ENCODE peak calls at places on chromosome 9, in eight cellular contexts. R, W, T, N, U, J, B and D are unnamed samples.

GRCh38 chr9:89483592-89484474 is 14.1 kb downstream of the SEMA4D start:
- DNase-seq in U (peak; percentile 66), J (no peak), B (no peak), R (no peak), W (no peak), N (no peak), T (no peak), D (no peak)

GRCh38 chr9:121319394-121319780 is 50.7 kb downstream of the STOM start:
- DNase-seq in W (no peak), J (no peak), U (no peak), T (no peak), N (peak; percentile 44), R (no peak), B (no peak), D (peak; percentile 53)

GRCh38 chr9:102434545-102434944 is 560.6 kb upstream of the CYLC2 start:
- DNase-seq in T (no peak), B (no peak), J (no peak), U (no peak), N (no peak), R (no peak), W (no peak), D (no peak)

GRCh38 chr9:116175616-116176015 is 22.0 kb downstream of the PAPPA start:
- DNase-seq in T (no peak), J (no peak), U (no peak), R (no peak), B (no peak), N (no peak), W (no peak), D (no peak)

GRCh38 chr9:125750656-125751035 is 3.5 kb downstream of the PBX3 start:
- DNase-seq in J (no peak), U (no peak), T (no peak), W (no peak), R (no peak), B (no peak), N (no peak), D (no peak)

GRCh38 chr9:13863112-13863511 is 450.8 kb downstream of the NFIB start:
- DNase-seq in R (no peak), N (no peak), J (no peak), T (no peak), W (peak; percentile 60), U (peak; percentile 8), B (peak; percentile 46), D (peak; percentile 90)

GRCh38 chr9:21836437-21837161 is 34.2 kb downstream of the MTAP start:
- DNase-seq in B (no peak), R (no peak), U (no peak), T (peak; percentile 34), N (no peak), W (no peak), J (no peak), D (no peak)

GRCh38 chr9:98455957-98456621 is 200.6 kb upstream of the TBC1D2 start:
- DNase-seq in B (no peak), R (no peak), W (no peak), T (no peak), U (no peak), J (no peak), N (no peak), D (no peak)

GRCh38 chr9:107216331-107216730 is 66.7 kb upstream of the RAD23B start:
- DNase-seq in N (no peak), B (no peak), R (no peak), J (no peak), W (no peak), U (no peak), T (no peak), D (no peak)

GRCh38 chr9:132673355-132673754 is 3.1 kb downstream of the GTF3C4 start:
- DNase-seq in W (no peak), T (peak; percentile 64), B (no peak), N (no peak), J (peak; percentile 30), R (peak; percentile 68), U (no peak), D (no peak)

GRCh38 chr9:87850405-87850804 is 32.3 kb upstream of the SPATA31E1 start:
- DNase-seq in J (no peak), W (no peak), N (no peak), U (no peak), T (no peak), B (no peak), R (no peak), D (no peak)

GRCh38 chr9:91245432-91246313 is 116.0 kb downstream of the AUH start:
- DNase-seq in N (no peak), R (peak; percentile 15), J (peak; percentile 12), B (no peak), W (no peak), T (no peak), U (no peak), D (no peak)

GRCh38 chr9:124590886-124591641 is 83.9 kb upstream of the NR5A1 start:
- DNase-seq in R (no peak), W (no peak), N (no peak), U (peak; percentile 39), B (no peak), T (no peak), J (no peak), D (no peak)

GRCh38 chr9:79604921-79605562 is 33.3 kb downstream of the TLE4 start:
- DNase-seq in N (no peak), J (no peak), W (no peak), R (no peak), U (no peak), B (no peak), T (no peak), D (no peak)

GRCh38 chr9:135070198-135070951 is 17.1 kb upstream of the OLFM1 start:
- DNase-seq in W (no peak), R (no peak), B (no peak), J (no peak), T (no peak), N (peak; percentile 45), U (peak; percentile 1), D (peak; percentile 48)

GRCh38 chr9:38211002-38211401 is 142.0 kb upstream of the SHB start:
- DNase-seq in R (no peak), T (no peak), N (no peak), B (no peak), W (no peak), U (no peak), J (no peak), D (no peak)

GRCh38 chr9:120477534-120478001 is 102.4 kb downstream of the CDK5RAP2 start:
- DNase-seq in T (peak; percentile 11), U (peak; percentile 53), W (peak; percentile 48), N (peak; percentile 71), J (peak; percentile 66), B (peak; percentile 79), R (peak; percentile 54), D (peak; percentile 68)

GRCh38 chr9:17480966-17481365 is 97.9 kb upstream of the SH3GL2 start:
- DNase-seq in B (no peak), R (no peak), N (peak; percentile 41), W (peak; percentile 5), T (no peak), U (no peak), J (no peak), D (peak; percentile 51)

GRCh38 chr9:127083133-127083532 is 39.3 kb downstream of the ANGPTL2 start:
- DNase-seq in B (no peak), W (no peak), N (no peak), T (no peak), U (no peak), R (no peak), J (no peak), D (peak; percentile 41)
- TF ChIP-seq EP300 in B (no peak), W (no peak), N (no peak), T (no peak), U (no peak), R (no peak), J (no peak), D (no peak)

DNA sequence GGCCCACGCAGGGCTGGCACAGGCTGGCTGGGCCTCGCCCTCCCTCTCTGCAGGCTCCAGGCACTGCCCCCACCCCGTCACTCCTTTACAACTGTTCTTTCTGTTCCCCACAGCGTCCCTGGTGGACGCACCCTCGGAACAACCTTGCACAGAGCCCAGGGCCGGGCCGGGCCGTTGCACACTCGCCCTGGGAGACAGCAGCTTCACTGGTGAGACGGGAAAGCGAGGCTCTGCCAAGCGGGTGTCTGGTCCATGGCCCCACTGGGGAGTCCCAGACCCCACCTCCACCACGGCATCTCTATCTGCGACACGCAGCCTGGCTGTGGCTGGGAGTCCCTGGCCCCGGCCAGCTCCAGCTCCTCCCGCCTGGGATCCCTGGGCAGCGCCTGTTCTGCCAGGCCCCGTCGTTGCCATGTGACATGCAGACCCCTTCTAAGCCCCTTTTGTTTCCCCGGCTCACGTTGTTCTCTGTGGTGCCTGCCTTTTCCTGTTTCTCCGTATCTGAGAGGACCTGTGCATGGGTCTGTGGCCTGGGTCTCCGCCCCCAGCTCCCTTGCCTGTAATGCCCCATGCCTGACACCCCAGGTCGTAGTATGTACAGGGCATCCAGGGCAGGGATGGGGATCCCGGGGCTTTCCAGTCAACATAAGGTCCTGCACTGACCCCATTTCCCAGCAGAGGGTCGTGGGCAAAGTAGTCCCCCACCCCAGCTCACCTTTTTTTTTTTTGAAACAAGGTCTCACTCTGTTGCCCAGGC is 18.6 kb upstream of the QSOX2 start:
- DNase-seq in W (no peak), T (no peak), B (no peak), J (no peak), N (no peak), R (no peak), U (no peak), D (no peak)
- TF ChIP-seq CTCF in W (no peak), T (peak; percentile 41), B (no peak), J (peak; percentile 49), N (no peak), R (no peak), U (peak; percentile 10), D (no peak)

DNA sequence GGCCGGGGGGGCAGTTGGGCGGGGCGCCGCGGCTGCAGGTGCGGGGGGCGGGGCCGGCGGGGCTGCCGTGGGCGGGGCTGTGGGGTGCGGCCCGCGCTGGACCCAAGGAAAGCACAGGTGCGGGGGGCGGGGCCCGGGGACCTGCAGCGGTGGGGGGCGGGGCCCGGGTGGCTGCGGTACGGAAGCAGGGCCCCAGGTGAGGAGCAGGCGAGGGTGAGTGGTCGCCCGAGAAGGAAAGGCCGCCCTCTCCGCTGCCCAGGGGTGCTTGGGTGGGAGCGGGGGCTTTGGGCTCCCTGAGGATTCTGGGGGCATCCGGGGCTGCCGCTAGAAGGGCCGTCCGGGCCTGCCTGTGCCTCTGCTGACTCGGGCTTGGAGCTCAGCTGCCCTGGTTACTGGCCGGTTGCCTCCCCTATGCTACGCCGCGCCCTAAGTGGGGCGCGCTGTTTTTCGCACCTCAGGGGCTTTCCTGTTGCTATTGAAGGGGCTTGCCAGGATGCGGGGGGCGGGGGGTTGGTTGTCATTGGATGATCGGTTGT is 767 bp downstream of the RALGPS1 start:
- DNase-seq in B (no peak), N (peak; percentile 75), R (peak; percentile 33), U (peak; percentile 92), W (peak; percentile 21), T (no peak), J (peak; percentile 81), D (peak; percentile 70)
- H3K27ac ChIP-seq in B (no peak overlapping the region), N (no peak overlapping the region), R (peak overlapping the region; percentile 68), U (peak overlapping the region; percentile 58), W (no peak overlapping the region), T (no peak overlapping the region), J (no peak overlapping the region), D (peak overlapping the region; percentile 1)

DNA sequence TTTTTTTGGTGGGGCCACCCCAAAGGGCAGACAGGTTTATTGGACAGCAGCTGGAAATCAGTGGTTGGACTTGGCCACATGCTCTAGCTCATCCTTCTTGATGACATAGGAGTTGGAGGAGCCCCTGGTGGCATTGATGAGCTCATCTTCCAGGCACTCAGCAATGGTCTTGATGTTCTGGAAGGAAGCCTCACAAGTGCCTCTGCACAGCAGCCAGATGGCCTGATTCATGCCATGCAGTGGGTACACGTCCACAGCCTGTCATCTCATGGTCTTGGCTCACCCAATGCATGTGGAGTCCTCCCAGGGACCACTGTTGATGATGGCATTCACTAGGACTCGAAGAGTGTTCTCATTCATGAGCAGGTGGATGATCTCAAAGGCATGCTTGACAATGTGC is 11.3 kb upstream of the RCL1 start:
- DNase-seq in R (no peak), N (no peak), T (no peak), B (no peak), W (no peak), J (no peak), U (no peak), D (no peak)
- TF ChIP-seq EP300 in R (no peak), N (no peak), T (no peak), B (no peak), W (no peak), J (no peak), U (no peak), D (no peak)